ENCODE peak calls at places on chromosomes 4 and X, in ten cellular contexts. One of them, this sample, is unnamed. For H3K27me3 and H3K9me3, the result is how much of the 10 kb centered on the place peaks cover.

GRCh38 chr4:7435411-7436095 is 823 bp upstream of the PSAPL1 start:
- DNase-seq in AG04450: no peak
- DNase-seq in MG63: no peak
- DNase-seq in NT2/D1: no peak
- DNase-seq in ovary: no peak
- DNase-seq in MM.1S: no peak
- DNase-seq in psoas muscle: no peak
- DNase-seq in tibial nerve: no peak
- DNase-seq in effector memory CD4-positive, alpha-beta T cell: no peak
- DNase-seq in CD4-positive, CD25-positive, alpha-beta regulatory T cell: no peak
- DNase-seq in this sample: no peak

GRCh38 chr4:26048378-26048882 is 134.4 kb downstream of the SMIM20 start:
- DNase-seq in AG04450: peak
- DNase-seq in MG63: peak
- DNase-seq in NT2/D1: peak
- DNase-seq in ovary: peak
- DNase-seq in MM.1S: no peak
- DNase-seq in psoas muscle: peak
- DNase-seq in tibial nerve: peak
- DNase-seq in effector memory CD4-positive, alpha-beta T cell: no peak
- DNase-seq in CD4-positive, CD25-positive, alpha-beta regulatory T cell: no peak
- DNase-seq in this sample: no peak

GRCh38 chrX:70032797-70033196 is 16.9 kb downstream of the AWAT2 start:
- DNase-seq in AG04450: no peak
- DNase-seq in MG63: no peak
- DNase-seq in NT2/D1: no peak
- DNase-seq in ovary: no peak
- DNase-seq in MM.1S: no peak
- DNase-seq in psoas muscle: no peak
- DNase-seq in tibial nerve: no peak
- DNase-seq in effector memory CD4-positive, alpha-beta T cell: no peak
- DNase-seq in CD4-positive, CD25-positive, alpha-beta regulatory T cell: no peak
- DNase-seq in this sample: no peak

GRCh38 chrX:16436348-16437188 is 213.4 kb upstream of the S100G start:
- DNase-seq in AG04450: no peak
- DNase-seq in MG63: peak
- DNase-seq in NT2/D1: peak
- DNase-seq in ovary: peak
- DNase-seq in MM.1S: peak
- DNase-seq in psoas muscle: peak
- DNase-seq in tibial nerve: peak
- DNase-seq in effector memory CD4-positive, alpha-beta T cell: peak
- DNase-seq in CD4-positive, CD25-positive, alpha-beta regulatory T cell: peak
- DNase-seq in this sample: peak

GRCh38 chrX:68550193-68550592 is 51.3 kb downstream of the YIPF6 start:
- DNase-seq in AG04450: no peak
- DNase-seq in MG63: no peak
- DNase-seq in NT2/D1: no peak
- DNase-seq in ovary: no peak
- DNase-seq in MM.1S: no peak
- DNase-seq in psoas muscle: no peak
- DNase-seq in tibial nerve: no peak
- DNase-seq in effector memory CD4-positive, alpha-beta T cell: no peak
- DNase-seq in CD4-positive, CD25-positive, alpha-beta regulatory T cell: no peak
- DNase-seq in this sample: no peak

GRCh38 chr4:3532714-3533336 is 603 bp upstream of the LRPAP1 start:
- DNase-seq in AG04450: no peak
- DNase-seq in MG63: no peak
- DNase-seq in NT2/D1: no peak
- DNase-seq in ovary: no peak
- DNase-seq in MM.1S: no peak
- DNase-seq in psoas muscle: peak
- DNase-seq in tibial nerve: no peak
- DNase-seq in effector memory CD4-positive, alpha-beta T cell: no peak
- DNase-seq in CD4-positive, CD25-positive, alpha-beta regulatory T cell: no peak
- DNase-seq in this sample: peak

GRCh38 chrX:120315776-120316175 is 4.5 kb upstream of the TMEM255A start:
- DNase-seq in AG04450: no peak
- DNase-seq in MG63: no peak
- DNase-seq in NT2/D1: no peak
- DNase-seq in ovary: no peak
- DNase-seq in MM.1S: no peak
- DNase-seq in psoas muscle: no peak
- DNase-seq in tibial nerve: no peak
- DNase-seq in effector memory CD4-positive, alpha-beta T cell: no peak
- DNase-seq in CD4-positive, CD25-positive, alpha-beta regulatory T cell: no peak
- DNase-seq in this sample: no peak

GRCh38 chr4:52925531-52925968 is 63.4 kb downstream of the RASL11B start:
- DNase-seq in AG04450: no peak
- DNase-seq in MG63: no peak
- DNase-seq in NT2/D1: peak
- DNase-seq in ovary: no peak
- DNase-seq in MM.1S: no peak
- DNase-seq in psoas muscle: no peak
- DNase-seq in tibial nerve: no peak
- DNase-seq in effector memory CD4-positive, alpha-beta T cell: no peak
- DNase-seq in CD4-positive, CD25-positive, alpha-beta regulatory T cell: no peak
- DNase-seq in this sample: peak

GRCh38 chr4:83334425-83335241 is at the start of gene HPSE:
- DNase-seq in AG04450: no peak
- DNase-seq in MG63: peak
- DNase-seq in NT2/D1: peak
- DNase-seq in ovary: peak
- DNase-seq in MM.1S: peak
- DNase-seq in psoas muscle: peak
- DNase-seq in tibial nerve: peak
- DNase-seq in effector memory CD4-positive, alpha-beta T cell: peak
- DNase-seq in CD4-positive, CD25-positive, alpha-beta regulatory T cell: peak
- DNase-seq in this sample: peak

GRCh38 chr4:79913581-79913980 is 159.4 kb downstream of the ANTXR2 start:
- DNase-seq in AG04450: peak
- DNase-seq in MG63: no peak
- DNase-seq in NT2/D1: no peak
- DNase-seq in ovary: no peak
- DNase-seq in MM.1S: no peak
- DNase-seq in psoas muscle: no peak
- DNase-seq in tibial nerve: no peak
- DNase-seq in effector memory CD4-positive, alpha-beta T cell: no peak
- DNase-seq in CD4-positive, CD25-positive, alpha-beta regulatory T cell: no peak
- DNase-seq in this sample: no peak

GRCh38 chr4:9709724-9710123 is 71.7 kb upstream of the DRD5 start:
- DNase-seq in AG04450: no peak
- DNase-seq in MG63: no peak
- DNase-seq in NT2/D1: no peak
- DNase-seq in ovary: no peak
- DNase-seq in MM.1S: no peak
- DNase-seq in psoas muscle: no peak
- DNase-seq in tibial nerve: no peak
- DNase-seq in effector memory CD4-positive, alpha-beta T cell: no peak
- DNase-seq in CD4-positive, CD25-positive, alpha-beta regulatory T cell: no peak
- DNase-seq in this sample: no peak

GRCh38 chr4:9703391-9703790 is 78.0 kb upstream of the DRD5 start:
- DNase-seq in AG04450: no peak
- DNase-seq in MG63: peak
- DNase-seq in NT2/D1: peak
- DNase-seq in ovary: no peak
- DNase-seq in MM.1S: peak
- DNase-seq in psoas muscle: peak
- DNase-seq in tibial nerve: peak
- DNase-seq in effector memory CD4-positive, alpha-beta T cell: peak
- DNase-seq in CD4-positive, CD25-positive, alpha-beta regulatory T cell: peak
- DNase-seq in this sample: peak

DNA sequence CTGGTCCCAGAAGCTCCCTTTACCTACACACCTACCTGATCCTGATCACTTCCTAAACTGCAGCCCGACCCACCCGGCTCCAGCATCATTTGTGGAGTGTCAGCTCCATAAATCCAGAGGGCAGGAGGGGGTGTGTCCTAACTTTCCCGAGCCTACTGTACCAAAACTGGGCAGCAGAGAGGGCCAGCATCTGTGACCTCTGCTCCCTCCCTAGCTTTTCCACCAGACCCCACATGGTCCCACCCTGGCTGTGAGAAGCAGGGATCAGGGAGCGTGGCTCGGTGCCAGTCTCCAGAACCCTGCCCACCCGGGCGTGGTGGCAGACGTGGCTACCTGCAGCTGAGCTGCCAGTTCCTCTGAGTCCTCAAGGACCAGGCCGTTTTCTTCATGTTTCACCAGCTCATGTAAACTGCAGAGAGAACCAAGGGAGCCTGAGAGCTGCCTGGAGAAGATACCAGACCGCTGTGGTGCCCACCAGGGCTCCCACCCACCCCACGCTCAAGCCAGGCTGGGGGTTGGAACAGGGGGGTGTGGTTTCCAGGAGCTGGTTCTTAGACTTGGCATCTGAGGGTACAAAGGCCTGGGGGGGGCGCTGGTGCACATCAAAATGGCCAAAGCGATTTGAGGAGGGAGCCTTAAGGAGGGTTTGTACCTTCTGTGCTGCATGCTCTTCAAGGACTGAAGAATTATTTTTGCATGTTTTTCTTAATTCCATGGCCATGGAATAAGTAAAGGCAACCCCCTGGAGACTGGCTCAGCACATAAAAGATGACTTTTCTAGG is 76.7 kb upstream of the DRD5 start:
- DNase-seq in AG04450: no peak
- DNase-seq in MG63: no peak
- DNase-seq in NT2/D1: no peak
- DNase-seq in ovary: no peak
- DNase-seq in MM.1S: no peak
- DNase-seq in psoas muscle: no peak
- DNase-seq in tibial nerve: no peak
- DNase-seq in effector memory CD4-positive, alpha-beta T cell: no peak
- DNase-seq in CD4-positive, CD25-positive, alpha-beta regulatory T cell: no peak
- DNase-seq in this sample: peak
- H3K27me3 ChIP-seq in AG04450: under half
- H3K27me3 ChIP-seq in MG63: under half
- H3K27me3 ChIP-seq in NT2/D1: under half
- H3K27me3 ChIP-seq in ovary: under half
- H3K27me3 ChIP-seq in MM.1S: under half
- H3K27me3 ChIP-seq in psoas muscle: under half
- H3K27me3 ChIP-seq in tibial nerve: under half
- H3K27me3 ChIP-seq in effector memory CD4-positive, alpha-beta T cell: under half
- H3K27me3 ChIP-seq in CD4-positive, CD25-positive, alpha-beta regulatory T cell: under half
- H3K27me3 ChIP-seq in this sample: under half

GRCh38 chr4:273312-274017 is 31.8 kb downstream of the ZNF732 start:
- DNase-seq in AG04450: no peak
- DNase-seq in MG63: no peak
- DNase-seq in NT2/D1: no peak
- DNase-seq in ovary: no peak
- DNase-seq in MM.1S: no peak
- DNase-seq in psoas muscle: no peak
- DNase-seq in tibial nerve: no peak
- DNase-seq in effector memory CD4-positive, alpha-beta T cell: no peak
- DNase-seq in CD4-positive, CD25-positive, alpha-beta regulatory T cell: no peak
- DNase-seq in this sample: no peak
- H3K9me3 ChIP-seq in AG04450: under half
- H3K9me3 ChIP-seq in MG63: under half
- H3K9me3 ChIP-seq in NT2/D1: half or more
- H3K9me3 ChIP-seq in ovary: under half
- H3K9me3 ChIP-seq in MM.1S: under half
- H3K9me3 ChIP-seq in psoas muscle: half or more
- H3K9me3 ChIP-seq in tibial nerve: under half
- H3K9me3 ChIP-seq in effector memory CD4-positive, alpha-beta T cell: under half
- H3K9me3 ChIP-seq in CD4-positive, CD25-positive, alpha-beta regulatory T cell: half or more
- H3K9me3 ChIP-seq in this sample: half or more

GRCh38 chr4:41746440-41747229 is 1.9 kb downstream of the PHOX2B start:
- DNase-seq in AG04450: no peak
- DNase-seq in MG63: no peak
- DNase-seq in NT2/D1: no peak
- DNase-seq in ovary: no peak
- DNase-seq in MM.1S: no peak
- DNase-seq in psoas muscle: no peak
- DNase-seq in tibial nerve: no peak
- DNase-seq in effector memory CD4-positive, alpha-beta T cell: no peak
- DNase-seq in CD4-positive, CD25-positive, alpha-beta regulatory T cell: no peak
- DNase-seq in this sample: peak

GRCh38 chr4:41745292-41746024 is 3.1 kb downstream of the PHOX2B start:
- DNase-seq in AG04450: no peak
- DNase-seq in MG63: no peak
- DNase-seq in NT2/D1: no peak
- DNase-seq in ovary: no peak
- DNase-seq in MM.1S: no peak
- DNase-seq in psoas muscle: no peak
- DNase-seq in tibial nerve: no peak
- DNase-seq in effector memory CD4-positive, alpha-beta T cell: no peak
- DNase-seq in CD4-positive, CD25-positive, alpha-beta regulatory T cell: no peak
- DNase-seq in this sample: peak

GRCh38 chr4:41747230-41748055 is 1.1 kb downstream of the PHOX2B start:
- DNase-seq in AG04450: no peak
- DNase-seq in MG63: no peak
- DNase-seq in NT2/D1: no peak
- DNase-seq in ovary: no peak
- DNase-seq in MM.1S: no peak
- DNase-seq in psoas muscle: no peak
- DNase-seq in tibial nerve: no peak
- DNase-seq in effector memory CD4-positive, alpha-beta T cell: no peak
- DNase-seq in CD4-positive, CD25-positive, alpha-beta regulatory T cell: no peak
- DNase-seq in this sample: peak

GRCh38 chr4:41746025-41746439 is 2.5 kb downstream of the PHOX2B start:
- DNase-seq in AG04450: no peak
- DNase-seq in MG63: no peak
- DNase-seq in NT2/D1: no peak
- DNase-seq in ovary: no peak
- DNase-seq in MM.1S: no peak
- DNase-seq in psoas muscle: no peak
- DNase-seq in tibial nerve: no peak
- DNase-seq in effector memory CD4-positive, alpha-beta T cell: no peak
- DNase-seq in CD4-positive, CD25-positive, alpha-beta regulatory T cell: no peak
- DNase-seq in this sample: peak

GRCh38 chr4:41744572-41745291 is 3.8 kb downstream of the PHOX2B start:
- DNase-seq in AG04450: no peak
- DNase-seq in MG63: no peak
- DNase-seq in NT2/D1: no peak
- DNase-seq in ovary: no peak
- DNase-seq in MM.1S: no peak
- DNase-seq in psoas muscle: no peak
- DNase-seq in tibial nerve: no peak
- DNase-seq in effector memory CD4-positive, alpha-beta T cell: no peak
- DNase-seq in CD4-positive, CD25-positive, alpha-beta regulatory T cell: no peak
- DNase-seq in this sample: peak
- H3K27me3 ChIP-seq in AG04450: half or more
- H3K27me3 ChIP-seq in MG63: under half
- H3K27me3 ChIP-seq in NT2/D1: half or more
- H3K27me3 ChIP-seq in ovary: under half
- H3K27me3 ChIP-seq in MM.1S: under half
- H3K27me3 ChIP-seq in psoas muscle: under half
- H3K27me3 ChIP-seq in tibial nerve: under half
- H3K27me3 ChIP-seq in effector memory CD4-positive, alpha-beta T cell: under half
- H3K27me3 ChIP-seq in CD4-positive, CD25-positive, alpha-beta regulatory T cell: under half
- H3K27me3 ChIP-seq in this sample: half or more

DNA sequence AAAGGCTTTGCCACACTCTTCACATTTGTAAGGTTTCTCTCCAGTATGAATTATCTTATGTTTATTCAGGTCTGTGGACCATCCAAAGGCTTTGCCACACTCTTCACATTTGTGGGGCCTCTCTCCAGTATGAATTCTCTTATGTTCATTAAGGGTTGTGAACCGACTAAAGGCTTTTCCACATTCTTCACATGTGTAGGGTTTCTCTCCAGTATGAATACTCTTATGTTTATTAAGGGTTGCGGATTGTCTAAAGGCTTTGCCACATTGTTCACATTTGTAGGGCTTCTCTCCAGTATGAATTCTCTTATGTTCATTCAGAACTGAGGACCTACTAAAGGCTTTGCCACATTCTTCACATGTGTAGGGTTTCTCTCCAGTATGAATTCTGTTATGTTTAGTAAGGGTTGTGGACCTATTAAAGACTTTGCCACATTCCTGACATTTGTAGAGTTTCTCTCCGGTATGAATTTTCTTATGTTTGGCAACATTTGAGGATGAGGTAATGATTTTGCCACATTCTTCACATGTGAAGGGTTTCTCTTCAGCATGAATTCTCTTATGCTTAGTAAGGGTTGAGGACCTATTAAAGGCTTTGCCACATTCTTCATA is 33.7 kb downstream of the ZNF732 start:
- DNase-seq in AG04450: no peak
- DNase-seq in MG63: no peak
- DNase-seq in NT2/D1: no peak
- DNase-seq in ovary: no peak
- DNase-seq in MM.1S: no peak
- DNase-seq in psoas muscle: no peak
- DNase-seq in tibial nerve: no peak
- DNase-seq in effector memory CD4-positive, alpha-beta T cell: no peak
- DNase-seq in CD4-positive, CD25-positive, alpha-beta regulatory T cell: no peak
- DNase-seq in this sample: no peak
- H3K9me3 ChIP-seq in AG04450: under half
- H3K9me3 ChIP-seq in MG63: under half
- H3K9me3 ChIP-seq in NT2/D1: half or more
- H3K9me3 ChIP-seq in ovary: under half
- H3K9me3 ChIP-seq in MM.1S: under half
- H3K9me3 ChIP-seq in psoas muscle: half or more
- H3K9me3 ChIP-seq in tibial nerve: under half
- H3K9me3 ChIP-seq in effector memory CD4-positive, alpha-beta T cell: under half
- H3K9me3 ChIP-seq in CD4-positive, CD25-positive, alpha-beta regulatory T cell: half or more
- H3K9me3 ChIP-seq in this sample: half or more